ENCODE peak calls at places on chromosomes 12 and 14, in four cellular contexts. T is stimulated activated CD4-positive, alpha-beta T cell treated with anti-CD3 and anti-CD28 coated beads, Interleukin-2, amount 100 ng/mL, for 24 hours; Q is effector CD4-positive, alpha-beta T cell; H is SK-MEL-5. Y is an unnamed sample.

GRCh38 chr12:3604750-3605638 is 114.0 kb downstream of the PRMT8 start:
- DNase-seq in T (no peak), Q (no peak), H (no peak), Y (peak; percentile 44)

GRCh38 chr14:86035882-86036281 is 505.9 kb downstream of the FLRT2 start:
- DNase-seq in Q (no peak), T (no peak), H (peak; percentile 72), Y (peak; percentile 63)

GRCh38 chr14:93729993-93730392 is 58.3 kb downstream of the PRIMA1 start:
- DNase-seq in T (no peak), Q (no peak), H (peak; percentile 47), Y (no peak)

GRCh38 chr14:91228112-91229004 is 16.1 kb downstream of the GPR68 start:
- DNase-seq in Q (peak; percentile 78), H (no peak), T (peak; percentile 87), Y (no peak)

GRCh38 chr12:73529954-73530353 is 1007.7 kb upstream of the ATXN7L3B start:
- DNase-seq in T (no peak), H (no peak), Q (no peak), Y (no peak)

GRCh38 chr14:89469210-89470198 is 52.5 kb upstream of the FOXN3 start:
- DNase-seq in Q (no peak), H (no peak), T (no peak), Y (no peak)

GRCh38 chr12:6195665-6196535 is 4.3 kb upstream of the CD9 start:
- DNase-seq in T (peak; percentile 83), Q (peak; percentile 66), H (peak; percentile 92), Y (peak; percentile 91)

GRCh38 chr12:108890208-108890607 is 10.3 kb downstream of the DAO start:
- DNase-seq in T (peak; percentile 7), Q (no peak), H (no peak), Y (no peak)

GRCh38 chr14:93970967-93971634 is 5.3 kb downstream of the ASB2 start:
- DNase-seq in H (no peak), T (peak; percentile 73), Q (no peak), Y (no peak)

GRCh38 chr14:21087294-21088091 is 11.0 kb downstream of the ZNF219 start:
- DNase-seq in T (no peak), Q (peak; percentile 80), H (no peak), Y (no peak)

GRCh38 chr14:69685716-69686115 is 74.3 kb downstream of the SUSD6 start:
- DNase-seq in Q (no peak), T (peak; percentile 59), H (no peak), Y (no peak)

GRCh38 chr12:131380961-131381705 is 329.8 kb upstream of the SFSWAP start:
- DNase-seq in T (no peak), H (no peak), Q (no peak), Y (peak; percentile 18)

GRCh38 chr12:127770123-127770522 is 496.8 kb upstream of the TMEM132C start:
- DNase-seq in T (no peak), H (no peak), Q (no peak), Y (no peak)